ENCODE peak calls at places on chromosomes 6 and 20, in four cellular contexts. One of them, this sample, is unnamed.

GRCh38 chr6:124535746-124536145 is 426.5 kb upstream of the RNF217 start:
- DNase-seq in BJ: no peak
- DNase-seq in tibial nerve: no peak
- DNase-seq in ovary: no peak
- DNase-seq in this sample: no peak

GRCh38 chr6:227812-228338 is 64.4 kb upstream of the DUSP22 start:
- DNase-seq in BJ: no peak
- DNase-seq in tibial nerve: no peak
- DNase-seq in ovary: no peak
- DNase-seq in this sample: no peak

GRCh38 chr6:111758608-111759293 is 114.5 kb downstream of the FYN start:
- DNase-seq in BJ: no peak
- DNase-seq in tibial nerve: no peak
- DNase-seq in ovary: no peak
- DNase-seq in this sample: no peak

GRCh38 chr6:111741177-111741952 is 131.9 kb downstream of the FYN start:
- DNase-seq in BJ: no peak
- DNase-seq in tibial nerve: no peak
- DNase-seq in ovary: no peak
- DNase-seq in this sample: no peak

GRCh38 chr6:166258854-166259276 is 49.3 kb downstream of the PRR18 start:
- DNase-seq in BJ: no peak
- DNase-seq in tibial nerve: peak; percentile 20
- DNase-seq in ovary: no peak
- DNase-seq in this sample: no peak

GRCh38 chr6:120826253-120826652 is 508.0 kb downstream of the TBC1D32 start:
- DNase-seq in BJ: no peak
- DNase-seq in tibial nerve: no peak
- DNase-seq in ovary: no peak
- DNase-seq in this sample: no peak

GRCh38 chr6:170150590-170150945 is 140.3 kb downstream of the DLL1 start:
- DNase-seq in BJ: no peak
- DNase-seq in tibial nerve: no peak
- DNase-seq in ovary: no peak
- DNase-seq in this sample: no peak

GRCh38 chr6:163572612-163573011 is 158.1 kb downstream of the QKI start:
- DNase-seq in BJ: no peak
- DNase-seq in tibial nerve: no peak
- DNase-seq in ovary: no peak
- DNase-seq in this sample: no peak

GRCh38 chr6:105775095-105775494 is 311.0 kb upstream of the PRDM1 start:
- DNase-seq in BJ: no peak
- DNase-seq in tibial nerve: no peak
- DNase-seq in ovary: no peak
- DNase-seq in this sample: no peak

GRCh38 chr6:81814365-81815109 is 62.1 kb upstream of the TENT5A start:
- DNase-seq in BJ: no peak
- DNase-seq in tibial nerve: no peak
- DNase-seq in ovary: no peak
- DNase-seq in this sample: no peak

GRCh38 chr20:62426678-62427077 is 661 bp downstream of the RBBP8NL start:
- DNase-seq in BJ: no peak
- DNase-seq in tibial nerve: no peak
- DNase-seq in ovary: no peak
- DNase-seq in this sample: no peak

GRCh38 chr6:112802154-112802553 is 455.0 kb downstream of the RFPL4B start:
- DNase-seq in BJ: peak; percentile 84
- DNase-seq in tibial nerve: no peak
- DNase-seq in ovary: no peak
- DNase-seq in this sample: no peak

GRCh38 chr6:53647437-53648094 is 18.0 kb downstream of the KLHL31 start:
- DNase-seq in BJ: no peak
- DNase-seq in tibial nerve: no peak
- DNase-seq in ovary: no peak
- DNase-seq in this sample: no peak

GRCh38 chr20:37937686-37938085 is 34.8 kb downstream of the VSTM2L start:
- DNase-seq in BJ: no peak
- DNase-seq in tibial nerve: no peak
- DNase-seq in ovary: no peak
- DNase-seq in this sample: peak; percentile 29

GRCh38 chr20:40459299-40459698 is 229.7 kb downstream of the MAFB start:
- DNase-seq in BJ: no peak
- DNase-seq in tibial nerve: no peak
- DNase-seq in ovary: no peak
- DNase-seq in this sample: no peak

GRCh38 chr20:5177071-5177470 is 50.3 kb downstream of the CDS2 start:
- DNase-seq in BJ: no peak
- DNase-seq in tibial nerve: no peak
- DNase-seq in ovary: no peak
- DNase-seq in this sample: no peak

GRCh38 chr20:5180421-5180820 is 53.6 kb downstream of the CDS2 start:
- DNase-seq in BJ: no peak
- DNase-seq in tibial nerve: no peak
- DNase-seq in ovary: no peak
- DNase-seq in this sample: no peak

GRCh38 chr20:5180933-5181332 is 54.1 kb downstream of the CDS2 start:
- DNase-seq in BJ: no peak
- DNase-seq in tibial nerve: no peak
- DNase-seq in ovary: no peak
- DNase-seq in this sample: no peak

GRCh38 chr20:5181492-5181891 is 54.7 kb downstream of the CDS2 start:
- DNase-seq in BJ: no peak
- DNase-seq in tibial nerve: no peak
- DNase-seq in ovary: no peak
- DNase-seq in this sample: no peak

DNA sequence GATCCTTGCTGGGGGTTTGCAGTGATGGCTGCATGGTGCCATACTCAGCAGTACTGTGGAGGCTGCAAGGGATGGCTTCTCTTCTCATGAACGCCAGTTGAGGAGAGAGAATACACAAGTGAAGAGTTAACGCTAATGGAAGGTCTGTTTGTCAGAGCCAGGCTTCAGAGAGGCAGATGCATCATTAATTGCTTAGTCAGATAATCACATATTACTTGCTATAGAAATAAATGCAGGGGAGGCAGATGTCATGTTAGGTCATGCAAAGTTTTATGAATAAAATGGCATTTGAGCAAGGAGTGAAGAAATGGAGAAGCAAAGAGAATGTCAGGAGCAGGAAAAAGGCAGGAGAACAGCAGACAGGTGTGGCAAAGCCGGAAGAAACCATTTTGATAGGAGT is 51.2 kb downstream of the CDS2 start:
- DNase-seq in BJ: no peak
- DNase-seq in tibial nerve: no peak
- DNase-seq in ovary: no peak
- DNase-seq in this sample: no peak
- H3K36me3 ChIP-seq in BJ: peaks cover 3% of the 10 kb centered on the region
- H3K36me3 ChIP-seq in tibial nerve: peaks cover 86% of the 10 kb centered on the region
- H3K36me3 ChIP-seq in ovary: no peaks in the 10 kb centered on the region
- H3K36me3 ChIP-seq in this sample: peaks cover 24% of the 10 kb centered on the region

GRCh38 chr6:12309070-12309469 is 18.9 kb downstream of the EDN1 start:
- DNase-seq in BJ: no peak
- DNase-seq in tibial nerve: no peak
- DNase-seq in ovary: no peak
- DNase-seq in this sample: no peak

GRCh38 chr6:12313311-12313991 is 23.3 kb downstream of the EDN1 start:
- DNase-seq in BJ: no peak
- DNase-seq in tibial nerve: no peak
- DNase-seq in ovary: no peak
- DNase-seq in this sample: no peak

GRCh38 chr6:12313992-12314589 is 23.9 kb downstream of the EDN1 start:
- DNase-seq in BJ: no peak
- DNase-seq in tibial nerve: no peak
- DNase-seq in ovary: no peak
- DNase-seq in this sample: no peak

GRCh38 chr6:12312736-12313135 is 22.6 kb downstream of the EDN1 start:
- DNase-seq in BJ: peak; percentile 80
- DNase-seq in tibial nerve: no peak
- DNase-seq in ovary: no peak
- DNase-seq in this sample: no peak

DNA sequence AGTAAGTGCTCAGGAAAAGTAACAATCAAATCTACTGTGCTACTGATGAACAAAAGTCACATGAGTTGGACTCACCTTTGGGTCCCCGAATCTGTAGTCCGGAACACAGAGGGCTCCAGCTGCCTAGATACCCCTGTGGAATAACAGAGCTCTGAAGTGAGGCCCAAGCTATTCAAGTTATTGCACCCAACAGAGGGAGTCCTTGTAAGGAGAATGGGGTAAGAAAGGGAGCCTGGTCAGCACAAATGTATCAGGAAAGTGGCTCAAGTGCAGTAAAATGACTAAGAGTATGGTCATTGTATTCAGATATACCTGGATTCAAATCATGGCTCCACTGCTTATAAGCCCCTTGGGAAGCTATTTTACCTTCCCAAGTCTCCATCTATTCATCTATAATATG is 20.9 kb downstream of the EDN1 start:
- DNase-seq in BJ: no peak
- DNase-seq in tibial nerve: no peak
- DNase-seq in ovary: no peak
- DNase-seq in this sample: no peak
- TF ChIP-seq CTCF in BJ: no peak
- TF ChIP-seq CTCF in tibial nerve: no peak
- TF ChIP-seq CTCF in ovary: no peak
- TF ChIP-seq CTCF in this sample: peak; percentile 16

GRCh38 chr6:110399219-110400071 is 15.9 kb downstream of the DDO start:
- DNase-seq in BJ: no peak
- DNase-seq in tibial nerve: no peak
- DNase-seq in ovary: peak; percentile 69
- DNase-seq in this sample: no peak

GRCh38 chr6:110398778-110399177 is 16.6 kb downstream of the DDO start:
- DNase-seq in BJ: no peak
- DNase-seq in tibial nerve: no peak
- DNase-seq in ovary: no peak
- DNase-seq in this sample: no peak

GRCh38 chr6:110404602-110405001 is 10.8 kb downstream of the DDO start:
- DNase-seq in BJ: no peak
- DNase-seq in tibial nerve: no peak
- DNase-seq in ovary: no peak
- DNase-seq in this sample: no peak

GRCh38 chr6:110401585-110402176 is 13.7 kb downstream of the DDO start:
- DNase-seq in BJ: no peak
- DNase-seq in tibial nerve: no peak
- DNase-seq in ovary: no peak
- DNase-seq in this sample: no peak

GRCh38 chr6:110400208-110400607 is 15.2 kb downstream of the DDO start:
- DNase-seq in BJ: no peak
- DNase-seq in tibial nerve: no peak
- DNase-seq in ovary: peak; percentile 45
- DNase-seq in this sample: no peak
- H3K4me3 ChIP-seq in BJ: no peak overlapping the region
- H3K4me3 ChIP-seq in tibial nerve: peak overlapping the region; percentile 53
- H3K4me3 ChIP-seq in ovary: peak overlapping the region; percentile 17
- H3K4me3 ChIP-seq in this sample: peak overlapping the region; percentile 58

GRCh38 chr20:49288784-49289696 is 11.2 kb upstream of the ZNFX1 start:
- DNase-seq in BJ: no peak
- DNase-seq in tibial nerve: no peak
- DNase-seq in ovary: no peak
- DNase-seq in this sample: no peak

GRCh38 chr20:49286689-49287551 is 9.1 kb upstream of the ZNFX1 start:
- DNase-seq in BJ: no peak
- DNase-seq in tibial nerve: no peak
- DNase-seq in ovary: no peak
- DNase-seq in this sample: no peak

GRCh38 chr20:49285813-49286494 is 8.1 kb upstream of the ZNFX1 start:
- DNase-seq in BJ: no peak
- DNase-seq in tibial nerve: no peak
- DNase-seq in ovary: no peak
- DNase-seq in this sample: no peak

GRCh38 chr20:49287555-49288249 is 9.8 kb upstream of the ZNFX1 start:
- DNase-seq in BJ: peak; percentile 35
- DNase-seq in tibial nerve: no peak
- DNase-seq in ovary: no peak
- DNase-seq in this sample: no peak

GRCh38 chr20:49288250-49288751 is 10.4 kb upstream of the ZNFX1 start:
- DNase-seq in BJ: no peak
- DNase-seq in tibial nerve: no peak
- DNase-seq in ovary: no peak
- DNase-seq in this sample: no peak
- H3K36me3 ChIP-seq in BJ: peaks cover 40% of the 10 kb centered on the region
- H3K36me3 ChIP-seq in tibial nerve: peaks cover 98% of the 10 kb centered on the region
- H3K36me3 ChIP-seq in ovary: no peaks in the 10 kb centered on the region
- H3K36me3 ChIP-seq in this sample: peaks cover 80% of the 10 kb centered on the region

GRCh38 chr6:14324042-14324441 is 206.5 kb downstream of the CD83 start:
- DNase-seq in BJ: no peak
- DNase-seq in tibial nerve: no peak
- DNase-seq in ovary: no peak
- DNase-seq in this sample: no peak
- TF ChIP-seq CTCF in BJ: no peak
- TF ChIP-seq CTCF in tibial nerve: no peak
- TF ChIP-seq CTCF in ovary: no peak
- TF ChIP-seq CTCF in this sample: no peak

GRCh38 chr20:54532573-54532972 is 57.2 kb downstream of the DOK5 start:
- DNase-seq in BJ: no peak
- DNase-seq in tibial nerve: no peak
- DNase-seq in ovary: no peak
- DNase-seq in this sample: no peak
- H3K4me3 ChIP-seq in BJ: no peak overlapping the region
- H3K4me3 ChIP-seq in tibial nerve: no peak overlapping the region
- H3K4me3 ChIP-seq in ovary: no peak overlapping the region
- H3K4me3 ChIP-seq in this sample: no peak overlapping the region

GRCh38 chr20:59725476-59726119 is 121.3 kb downstream of the PHACTR3 start:
- DNase-seq in BJ: no peak
- DNase-seq in tibial nerve: no peak
- DNase-seq in ovary: no peak
- DNase-seq in this sample: peak; percentile 32
- H3K36me3 ChIP-seq in BJ: no peaks in the 10 kb centered on the region
- H3K36me3 ChIP-seq in tibial nerve: no peaks in the 10 kb centered on the region
- H3K36me3 ChIP-seq in ovary: no peaks in the 10 kb centered on the region
- H3K36me3 ChIP-seq in this sample: no peaks in the 10 kb centered on the region

DNA sequence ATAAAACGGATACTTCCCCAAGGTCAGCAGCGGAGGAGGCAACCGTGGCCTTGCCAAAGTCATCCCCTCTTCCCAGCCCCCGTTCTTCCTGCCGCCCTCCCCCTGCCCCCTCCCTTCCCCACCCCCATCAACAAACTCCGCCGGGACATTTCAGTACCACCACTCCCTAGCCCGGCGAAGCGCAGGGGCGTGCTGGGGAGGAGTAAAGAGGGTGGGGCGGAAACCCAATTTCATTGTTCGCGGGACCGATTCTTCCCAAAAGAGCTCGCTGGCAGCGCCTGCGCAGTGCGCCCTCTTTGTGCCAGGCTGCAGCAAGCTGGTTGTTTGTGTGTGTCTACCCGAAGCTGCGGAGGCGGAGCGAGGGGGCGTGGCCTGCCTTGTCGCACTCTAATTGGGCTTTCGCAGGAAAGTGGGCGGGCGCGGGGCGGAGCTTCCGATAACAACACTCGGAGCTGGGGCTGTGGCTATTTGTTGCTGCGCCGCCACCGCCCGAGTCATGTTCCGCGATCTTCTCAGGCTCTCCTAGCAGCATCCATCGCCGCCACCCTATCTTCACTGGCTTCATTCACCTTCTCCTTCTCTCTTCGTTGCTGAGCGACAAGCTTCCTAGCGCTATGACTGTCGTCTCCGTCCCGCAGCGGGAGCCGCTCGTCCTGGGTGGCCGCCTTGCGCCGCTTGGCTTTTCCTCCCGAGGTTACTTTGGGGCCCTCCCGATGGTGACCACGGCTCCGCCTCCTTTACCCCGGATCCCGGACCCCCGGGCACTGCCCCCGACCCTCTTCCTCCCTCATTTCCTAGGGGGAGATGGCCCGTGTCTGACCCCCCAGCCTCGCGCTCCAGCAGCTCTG is at the start of gene PNRC1:
- DNase-seq in BJ: peak; percentile 96
- DNase-seq in tibial nerve: peak; percentile 100
- DNase-seq in ovary: peak; percentile 100
- DNase-seq in this sample: peak; percentile 100
- TF ChIP-seq CTCF in BJ: no peak
- TF ChIP-seq CTCF in tibial nerve: peak; percentile 43
- TF ChIP-seq CTCF in ovary: no peak
- TF ChIP-seq CTCF in this sample: no peak